ENCODE peak calls at places on chromosomes 6 and 20, in eight cellular contexts. W is HepG2, N is SK-N-SH, T is HCT116, A is IMR-90, F is K562, C is H1, R is GM12878. H is an unnamed sample.

GRCh38 chr6:170035896-170036295 is 255.0 kb downstream of the DLL1 start:
- DNase-seq in C (no peak), N (no peak), W (no peak), T (no peak), R (no peak), F (no peak), A (no peak), H (no peak)

GRCh38 chr20:48025061-48025515 is 239.8 kb upstream of the SULF2 start:
- DNase-seq in C (no peak), A (peak; percentile 29), F (no peak), T (no peak), R (no peak), N (peak; percentile 76), W (no peak), H (no peak)

GRCh38 chr6:107543088-107543487 is 53.2 kb downstream of the SOBP start:
- DNase-seq in A (no peak), T (no peak), W (no peak), N (no peak), R (no peak), C (no peak), F (no peak), H (no peak)

GRCh38 chr20:1472556-1473243 is 6.1 kb upstream of the NSFL1C start:
- DNase-seq in A (no peak), F (no peak), C (no peak), R (no peak), T (no peak), W (no peak), N (no peak), H (no peak)

GRCh38 chr6:98833101-98834059 is 994 bp upstream of the POU3F2 start:
- DNase-seq in A (peak; percentile 16), C (no peak), W (no peak), F (no peak), N (peak; percentile 80), T (no peak), R (no peak), H (peak; percentile 56)

GRCh38 chr6:157724138-157724537 is 98.9 kb upstream of the SNX9 start:
- DNase-seq in W (no peak), R (no peak), N (no peak), C (no peak), T (no peak), F (no peak), A (no peak), H (no peak)

GRCh38 chr6:55825402-55826051 is 49.9 kb downstream of the BMP5 start:
- DNase-seq in F (no peak), A (peak; percentile 78), T (no peak), W (no peak), C (no peak), R (no peak), N (no peak), H (peak; percentile 17)

GRCh38 chr6:157961116-157961515 is 20.5 kb upstream of the SYNJ2 start:
- DNase-seq in R (no peak), T (no peak), W (no peak), A (no peak), F (no peak), C (no peak), N (no peak), H (no peak)

GRCh38 chr20:20939006-20939405 is 167.2 kb downstream of the LINC00237 start:
- DNase-seq in F (no peak), A (no peak), C (no peak), W (no peak), N (no peak), R (no peak), T (no peak), H (no peak)

GRCh38 chr6:135675862-135676261 is 175.6 kb upstream of the PDE7B start:
- DNase-seq in W (peak; percentile 22), C (no peak), N (peak; percentile 39), T (peak; percentile 23), R (peak; percentile 4), F (peak; percentile 46), A (peak; percentile 41), H (peak; percentile 59)
- TF ChIP-seq RAD21 in W (no peak), C (peak; percentile 94), N (peak; percentile 78), T (peak; percentile 70), R (peak; percentile 89), F (peak; percentile 80), A (peak; percentile 41), H (peak; percentile 70)

GRCh38 chr20:4869290-4870193 is 131.8 kb downstream of the SLC23A2 start:
- DNase-seq in R (no peak), T (no peak), W (no peak), N (no peak), A (peak; percentile 86), F (no peak), C (no peak), H (peak; percentile 83)
- TF ChIP-seq RAD21 in R (no peak), T (no peak), W (no peak), N (no peak), A (peak; percentile 1), F (no peak), C (no peak), H (no peak)

DNA sequence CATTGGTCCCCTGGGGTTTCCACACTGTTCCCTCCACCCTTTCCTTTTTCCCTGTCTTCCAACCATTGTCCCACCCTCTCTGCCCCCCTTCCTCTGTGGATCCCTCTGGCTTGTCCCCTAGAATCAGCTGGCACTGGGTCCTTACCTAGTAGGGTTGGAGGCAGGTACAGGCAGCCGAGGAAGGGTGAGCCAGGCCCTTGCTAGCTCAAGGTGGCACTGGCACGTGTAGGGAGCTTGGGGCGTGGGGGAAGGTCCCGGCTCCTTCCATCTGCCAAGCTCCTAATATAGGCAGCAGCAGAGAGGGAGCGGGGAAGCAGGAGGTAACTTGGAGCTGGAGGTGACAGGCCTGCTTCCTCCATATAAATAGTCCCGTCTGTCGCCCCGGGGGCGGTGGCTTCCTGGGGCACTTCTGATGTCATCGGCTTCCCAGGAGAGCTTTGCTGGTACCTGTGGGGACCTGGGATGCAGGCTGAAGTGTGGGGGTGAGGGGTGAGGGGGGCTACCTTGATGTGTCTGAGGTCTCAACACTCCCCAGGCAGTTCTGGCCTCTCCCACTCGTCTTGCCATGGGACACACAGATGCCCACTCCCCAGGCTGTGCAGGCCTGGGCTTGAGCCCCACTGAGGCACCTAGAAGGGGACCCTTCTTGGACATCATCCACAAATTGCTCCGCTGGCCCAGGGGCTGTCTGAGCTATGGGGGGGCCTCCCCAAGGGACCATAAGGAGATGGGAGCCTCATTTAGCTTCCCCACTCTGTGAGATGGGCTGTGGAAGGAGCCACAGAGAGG is 155.3 kb upstream of the MLN start:
- DNase-seq in R (no peak), F (no peak), W (no peak), A (no peak), T (no peak), N (no peak), C (no peak), H (no peak)
- TF ChIP-seq RAD21 in R (no peak), F (no peak), W (no peak), A (no peak), T (no peak), N (no peak), C (no peak), H (no peak)

GRCh38 chr6:162621246-162621645 is 106.3 kb downstream of the PRKN start:
- DNase-seq in C (no peak), F (no peak), N (peak; percentile 42), A (no peak), R (no peak), W (peak; percentile 45), T (peak; percentile 48), H (no peak)
- TF ChIP-seq RAD21 in C (no peak), F (no peak), N (no peak), A (no peak), R (no peak), W (no peak), T (no peak), H (no peak)

DNA sequence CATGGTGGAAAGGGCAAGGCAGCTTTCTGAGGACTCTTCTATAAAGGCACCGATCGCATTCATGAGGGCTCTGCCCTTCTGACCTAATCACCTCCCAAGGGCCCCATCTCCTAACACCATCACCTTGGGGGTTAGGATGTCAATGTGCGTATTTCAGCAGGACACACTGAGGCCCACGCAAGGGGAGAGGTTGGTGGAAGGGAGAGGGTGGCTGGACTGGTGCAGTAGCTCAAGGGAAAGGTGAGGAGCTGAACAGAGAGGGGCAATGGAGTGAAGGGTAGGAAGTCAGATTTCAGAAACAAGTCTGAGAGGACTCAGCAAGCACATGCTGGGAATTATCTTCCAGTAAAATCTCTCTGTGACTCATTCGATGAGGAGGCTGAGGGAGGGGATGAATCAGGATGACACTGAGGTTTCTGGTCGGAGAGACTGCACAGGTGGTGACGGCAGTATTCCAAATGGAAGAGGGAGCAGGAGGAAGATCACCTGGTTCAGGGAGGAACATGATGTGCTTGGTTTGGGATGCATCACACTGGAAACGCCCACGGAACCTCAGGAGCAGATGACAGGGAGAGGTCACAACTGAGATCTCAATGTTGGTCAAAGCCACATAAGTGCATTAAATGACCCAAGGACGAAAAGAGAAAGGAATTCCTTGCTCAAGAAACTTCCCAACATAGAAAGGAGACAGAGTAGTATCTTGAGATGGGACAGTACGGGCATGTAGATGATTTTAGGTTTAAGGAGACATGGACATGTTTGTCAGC is 67.1 kb downstream of the TFAP2A start:
- DNase-seq in T (peak; percentile 8), C (no peak), W (no peak), R (no peak), F (no peak), A (peak; percentile 24), N (no peak), H (peak; percentile 36)
- TF ChIP-seq RAD21 in T (no peak), C (no peak), W (no peak), R (no peak), F (no peak), A (no peak), N (no peak), H (no peak)

GRCh38 chr20:31642837-31643236 is 5.1 kb downstream of the COX4I2 start:
- DNase-seq in A (no peak), C (no peak), W (no peak), N (no peak), T (no peak), R (no peak), F (no peak), H (no peak)

GRCh38 chr20:31641391-31641790 is 3.7 kb downstream of the COX4I2 start:
- DNase-seq in T (no peak), R (no peak), W (no peak), F (no peak), N (no peak), C (no peak), A (no peak), H (no peak)

GRCh38 chr20:31643522-31643921 is 5.8 kb downstream of the COX4I2 start:
- DNase-seq in F (no peak), W (no peak), A (no peak), C (no peak), N (no peak), T (no peak), R (no peak), H (no peak)

GRCh38 chr20:31640259-31640658 is 2.5 kb downstream of the COX4I2 start:
- DNase-seq in N (no peak), W (no peak), F (peak; percentile 2), C (no peak), A (no peak), T (no peak), R (no peak), H (no peak)

DNA sequence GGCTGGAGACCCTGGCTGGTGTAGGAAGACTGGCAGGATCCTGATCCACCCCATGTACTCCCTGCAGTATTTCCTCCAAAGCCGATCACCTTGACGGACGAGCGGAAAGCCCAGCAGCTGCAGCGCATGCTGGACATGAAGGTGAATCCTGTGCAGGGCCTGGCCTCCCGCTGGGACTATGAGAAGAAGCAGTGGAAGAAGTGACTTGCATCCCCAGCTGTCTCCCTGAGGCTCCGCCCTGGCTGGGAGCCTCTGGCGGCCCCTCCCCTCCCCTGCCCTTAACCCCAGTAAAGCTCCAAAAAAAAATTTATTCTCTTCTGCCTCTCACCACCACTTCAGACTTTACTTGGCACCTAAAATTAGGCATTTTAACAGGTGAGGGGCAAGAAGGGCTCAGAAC is 7.0 kb downstream of the COX4I2 start:
- DNase-seq in T (no peak), W (no peak), R (no peak), A (no peak), C (no peak), F (peak; percentile 65), N (no peak), H (no peak)
- TF ChIP-seq RAD21 in T (no peak), W (no peak), R (no peak), A (no peak), C (no peak), F (no peak), N (no peak), H (no peak)

H was measured in A549.